ENCODE peak calls at places on chromosome 22, in ten cellular contexts. U is mammary epithelial cell, V is HFFc6, H is MM.1S, X is esophagus squamous epithelium, B is cardiac muscle cell, D is fibroblast of pulmonary artery, J is lower leg skin, M is AG09309, I is ovary. C is an unnamed sample.
A peak's percentile ranks its signal among the peaks of the same experiment; 100 is the strongest.

GRCh38 chr22:50218996-50219727 is 18.4 kb downstream of the SELENOO start:
- DNase-seq in U (peak; percentile 42), V (peak; percentile 40), H (no peak), X (no peak), B (peak; percentile 47), D (peak; percentile 82), J (peak; percentile 94), M (no peak), I (peak; percentile 98), C (peak; percentile 81)

GRCh38 chr22:41931701-41932269 is 5.2 kb upstream of the TNFRSF13C start:
- DNase-seq in U (no peak), V (no peak), H (no peak), X (no peak), B (no peak), D (no peak), J (no peak), M (no peak), I (no peak), C (no peak)

GRCh38 chr22:37205046-37205445 is 7.2 kb downstream of the SSTR3 start:
- DNase-seq in U (no peak), V (no peak), H (no peak), X (no peak), B (no peak), D (no peak), J (no peak), M (no peak), I (no peak), C (no peak)

GRCh38 chr22:37996079-37996478 is 11.7 kb upstream of the SOX10 start:
- DNase-seq in U (no peak), V (no peak), H (no peak), X (no peak), B (no peak), D (no peak), J (no peak), M (no peak), I (no peak), C (no peak)

GRCh38 chr22:24093855-24094254 is 82.8 kb downstream of the CABIN1 start:
- DNase-seq in U (no peak), V (no peak), H (no peak), X (no peak), B (no peak), D (no peak), J (peak; percentile 79), M (no peak), I (no peak), C (no peak)

GRCh38 chr22:26546282-26546681 is 34.0 kb upstream of the TFIP11 start:
- DNase-seq in U (no peak), V (no peak), H (no peak), X (no peak), B (no peak), D (no peak), J (no peak), M (no peak), I (no peak), C (no peak)

GRCh38 chr22:24583221-24583971 is 9.5 kb downstream of the LRRC75B start:
- DNase-seq in U (no peak), V (no peak), H (no peak), X (no peak), B (peak; percentile 88), D (peak; percentile 40), J (no peak), M (no peak), I (no peak), C (peak; percentile 48)

GRCh38 chr22:36998620-36999351 is 20.5 kb downstream of the TST start:
- DNase-seq in U (peak; percentile 39), V (peak; percentile 28), H (no peak), X (no peak), B (no peak), D (no peak), J (no peak), M (no peak), I (no peak), C (peak; percentile 19)

GRCh38 chr22:37427128-37427710 is at the start of gene ELFN2:
- DNase-seq in U (no peak), V (no peak), H (no peak), X (no peak), B (peak; percentile 63), D (no peak), J (no peak), M (no peak), I (peak; percentile 30), C (peak; percentile 30)

GRCh38 chr22:25564320-25564978 is at the start of gene GRK3:
- DNase-seq in U (peak; percentile 70), V (no peak), H (peak; percentile 64), X (peak; percentile 31), B (peak; percentile 77), D (peak; percentile 40), J (peak; percentile 95), M (no peak), I (peak; percentile 70), C (peak; percentile 26)

GRCh38 chr22:39028281-39028680 is 7.4 kb downstream of the APOBEC3D start:
- DNase-seq in U (no peak), V (peak; percentile 19), H (no peak), X (no peak), B (peak; percentile 29), D (no peak), J (no peak), M (no peak), I (no peak), C (no peak)

GRCh38 chr22:26891431-26891830 is 234.0 kb downstream of the MIAT start:
- DNase-seq in U (no peak), V (no peak), H (no peak), X (no peak), B (no peak), D (no peak), J (no peak), M (no peak), I (no peak), C (no peak)

GRCh38 chr22:48492371-48493320 is 1335.0 kb downstream of the BRD1 start:
- DNase-seq in U (peak; percentile 31), V (peak; percentile 60), H (peak; percentile 82), X (no peak), B (peak; percentile 62), D (peak; percentile 76), J (peak; percentile 90), M (peak; percentile 39), I (peak; percentile 79), C (peak; percentile 65)

GRCh38 chr22:43743929-43744643 is 68.0 kb downstream of the EFCAB6 start:
- DNase-seq in U (no peak), V (no peak), H (no peak), X (no peak), B (no peak), D (no peak), J (no peak), M (no peak), I (no peak), C (no peak)

GRCh38 chr22:43740587-43741270 is 71.4 kb downstream of the EFCAB6 start:
- DNase-seq in U (no peak), V (no peak), H (no peak), X (no peak), B (peak; percentile 23), D (no peak), J (no peak), M (no peak), I (no peak), C (no peak)

GRCh38 chr22:43742551-43742950 is 69.6 kb downstream of the EFCAB6 start:
- DNase-seq in U (no peak), V (no peak), H (no peak), X (no peak), B (no peak), D (no peak), J (no peak), M (no peak), I (no peak), C (no peak)

GRCh38 chr22:43745783-43746356 is 66.2 kb downstream of the EFCAB6 start:
- DNase-seq in U (no peak), V (no peak), H (no peak), X (no peak), B (no peak), D (no peak), J (no peak), M (no peak), I (no peak), C (no peak)

GRCh38 chr22:43743131-43743530 is 69.0 kb downstream of the EFCAB6 start:
- DNase-seq in U (no peak), V (no peak), H (peak; percentile 13), X (no peak), B (peak; percentile 59), D (no peak), J (no peak), M (no peak), I (no peak), C (no peak)
- TF ChIP-seq CTCF in U (peak; percentile 27), V (no peak), H (peak; percentile 30), X (no peak), B (peak; percentile 11), D (no peak), J (no peak), M (peak; percentile 22), I (no peak), C (no peak)

GRCh38 chr22:17562906-17563870 is at the start of gene SLC25A18:
- DNase-seq in U (no peak), V (no peak), H (no peak), X (no peak), B (peak; percentile 39), D (peak; percentile 77), J (no peak), M (no peak), I (no peak), C (peak; percentile 86)
- TF ChIP-seq CTCF in U (no peak), V (peak; percentile 35), H (no peak), X (no peak), B (peak; percentile 29), D (peak; percentile 16), J (no peak), M (no peak), I (no peak), C (peak; percentile 5)

GRCh38 chr22:21982338-21982965 is at the start of gene TOP3B:
- DNase-seq in U (peak; percentile 75), V (peak; percentile 63), H (peak; percentile 82), X (peak; percentile 16), B (peak; percentile 86), D (peak; percentile 78), J (peak; percentile 97), M (peak; percentile 17), I (peak; percentile 85), C (peak; percentile 76)
- TF ChIP-seq CTCF in U (no peak), V (no peak), H (no peak), X (no peak), B (no peak), D (no peak), J (no peak), M (no peak), I (no peak), C (no peak)

DNA sequence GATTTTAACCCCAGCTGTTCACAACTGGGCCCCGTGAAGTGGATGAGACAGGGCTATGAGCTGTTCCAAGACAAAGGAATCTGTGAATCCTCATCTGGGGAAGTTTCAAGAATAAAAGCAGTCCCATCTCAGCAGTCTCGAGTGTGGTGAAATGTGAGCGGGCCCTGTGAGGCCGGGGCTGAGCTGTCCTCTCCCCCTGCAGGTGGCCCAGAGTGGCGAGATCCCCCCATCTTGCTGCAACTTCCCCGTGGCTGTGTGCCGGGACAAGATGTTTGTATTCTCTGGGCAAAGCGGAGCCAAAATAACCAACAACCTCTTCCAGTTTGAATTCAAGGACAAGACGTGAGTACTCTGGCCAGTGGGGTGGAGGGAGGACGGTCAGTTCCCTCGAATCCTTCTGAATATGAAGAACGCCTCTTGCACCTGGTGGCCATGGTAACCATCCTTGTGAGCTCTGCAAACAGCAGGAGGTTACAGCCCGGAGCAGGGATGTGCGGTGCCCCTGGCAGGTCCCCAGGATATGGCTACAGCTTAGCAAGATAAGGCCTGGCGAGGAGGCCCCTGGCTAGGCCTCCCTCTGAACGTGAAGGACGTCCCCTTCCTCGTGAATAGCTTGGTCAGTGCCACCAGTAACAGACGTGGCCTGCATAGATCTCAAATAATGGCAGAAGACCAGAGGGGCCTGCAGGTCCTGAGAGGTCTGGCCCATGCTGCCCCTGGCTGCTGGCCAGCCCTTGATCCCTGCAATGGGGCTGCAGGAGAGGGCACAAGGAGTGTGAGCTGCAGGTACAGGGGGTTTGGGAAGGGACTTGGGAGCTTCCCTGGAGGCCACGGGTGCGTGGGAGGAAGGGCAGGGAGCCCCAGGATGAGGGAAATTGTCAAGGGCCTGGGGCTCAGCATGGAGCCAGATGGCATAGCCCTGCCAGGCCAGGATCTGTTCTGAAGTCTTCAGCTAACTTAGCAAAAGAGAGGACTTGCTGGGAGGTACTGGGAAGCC is 8.4 kb downstream of the LZTR1 start:
- DNase-seq in U (no peak), V (no peak), H (no peak), X (no peak), B (no peak), D (no peak), J (no peak), M (no peak), I (no peak), C (no peak)
- TF ChIP-seq CTCF in U (no peak), V (no peak), H (no peak), X (no peak), B (no peak), D (no peak), J (no peak), M (no peak), I (no peak), C (no peak)

C was measured in fibroblast of villous mesenchyme.